ENCODE peak calls at places on chromosomes 2 and 18, in seven cellular contexts. N is neuronal stem cell; R is CD4-positive, alpha-beta T cell; L is CD8-positive, alpha-beta T cell; G is neural progenitor cell; P is left ventricle myocardium inferior; K is GM23248. I is an unnamed sample.

GRCh38 chr2:207711750-207712487 is 479 bp downstream of the CCNYL1 start:
- DNase-seq in P (peak; percentile 55), L (peak; percentile 54), R (peak; percentile 36), G (no peak), K (peak; percentile 73), N (peak; percentile 30), I (no peak)

GRCh38 chr2:156430978-156431358 is 5.2 kb upstream of the GPD2 start:
- DNase-seq in P (no peak), G (no peak), L (no peak), K (peak; percentile 72), R (no peak), N (no peak), I (no peak)

GRCh38 chr2:152445791-152446201 is 110.8 kb downstream of the FMNL2 start:
- DNase-seq in R (no peak), G (no peak), K (peak; percentile 94), P (no peak), N (no peak), L (no peak), I (no peak)

GRCh38 chr2:108449410-108450200 is 599 bp downstream of the GCC2 start:
- DNase-seq in L (peak; percentile 46), K (peak; percentile 63), N (no peak), P (no peak), G (no peak), R (peak; percentile 23), I (no peak)

GRCh38 chr18:8685141-8685913 is 20.0 kb upstream of the MTCL1 start:
- DNase-seq in G (peak; percentile 37), L (no peak), K (peak; percentile 86), P (no peak), N (no peak), R (no peak), I (no peak)

GRCh38 chr2:69742170-69742952 is 427 bp downstream of the ANXA4 start:
- DNase-seq in R (no peak), N (peak; percentile 11), K (peak; percentile 61), P (peak; percentile 16), G (no peak), L (no peak), I (no peak)

GRCh38 chr2:237904806-237905599 is 45.6 kb downstream of the RAMP1 start:
- DNase-seq in L (no peak), N (no peak), P (peak; percentile 67), R (no peak), G (no peak), K (peak; percentile 88), I (no peak)

GRCh38 chr2:6434396-6434795 is 431.3 kb downstream of the CMPK2 start:
- DNase-seq in L (no peak), K (peak; percentile 1), P (no peak), R (no peak), G (no peak), N (no peak), I (no peak)

GRCh38 chr18:36580266-36580665 is 248.5 kb downstream of the TPGS2 start:
- DNase-seq in N (no peak), K (peak; percentile 78), L (no peak), P (peak; percentile 26), G (no peak), R (no peak), I (no peak)

GRCh38 chr2:171712051-171712450 is 24.8 kb downstream of the DYNC1I2 start:
- DNase-seq in R (no peak), P (no peak), K (peak; percentile 89), L (no peak), G (no peak), N (no peak), I (no peak)

GRCh38 chr2:74461187-74462053 is 3.2 kb downstream of the WBP1 start:
- DNase-seq in G (no peak), P (no peak), N (no peak), L (no peak), K (no peak), R (no peak), I (no peak)

DNA sequence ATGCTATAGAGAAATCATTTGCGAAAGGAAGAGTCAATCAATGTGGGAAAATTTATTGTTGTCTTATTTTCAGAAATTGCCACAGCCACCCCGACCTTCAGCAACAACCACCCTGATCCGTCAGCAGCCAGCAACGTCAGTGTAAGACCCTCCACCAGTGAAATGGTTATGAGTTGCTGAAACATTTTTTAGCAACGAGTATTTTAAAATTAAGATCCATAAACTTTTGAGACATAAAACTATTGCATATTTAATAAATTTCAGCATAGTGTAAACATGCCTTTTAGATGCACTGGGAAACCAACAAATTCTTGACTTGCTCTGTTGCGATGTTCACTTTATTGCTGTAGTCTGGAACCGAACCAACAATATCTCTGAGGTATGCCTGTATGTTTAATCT is 887.9 kb downstream of the DCDC2C start:
- DNase-seq in N (no peak), R (no peak), G (no peak), L (no peak), K (no peak), P (no peak), I (no peak)
- H3K9me3 ChIP-seq in N (no peaks in the 10 kb centered on the region), R (peaks cover 11% of the 10 kb centered on the region), G (no peaks in the 10 kb centered on the region), L (no peaks in the 10 kb centered on the region), K (peaks cover 3% of the 10 kb centered on the region), P (no peaks in the 10 kb centered on the region), I (peaks cover 2% of the 10 kb centered on the region)

DNA sequence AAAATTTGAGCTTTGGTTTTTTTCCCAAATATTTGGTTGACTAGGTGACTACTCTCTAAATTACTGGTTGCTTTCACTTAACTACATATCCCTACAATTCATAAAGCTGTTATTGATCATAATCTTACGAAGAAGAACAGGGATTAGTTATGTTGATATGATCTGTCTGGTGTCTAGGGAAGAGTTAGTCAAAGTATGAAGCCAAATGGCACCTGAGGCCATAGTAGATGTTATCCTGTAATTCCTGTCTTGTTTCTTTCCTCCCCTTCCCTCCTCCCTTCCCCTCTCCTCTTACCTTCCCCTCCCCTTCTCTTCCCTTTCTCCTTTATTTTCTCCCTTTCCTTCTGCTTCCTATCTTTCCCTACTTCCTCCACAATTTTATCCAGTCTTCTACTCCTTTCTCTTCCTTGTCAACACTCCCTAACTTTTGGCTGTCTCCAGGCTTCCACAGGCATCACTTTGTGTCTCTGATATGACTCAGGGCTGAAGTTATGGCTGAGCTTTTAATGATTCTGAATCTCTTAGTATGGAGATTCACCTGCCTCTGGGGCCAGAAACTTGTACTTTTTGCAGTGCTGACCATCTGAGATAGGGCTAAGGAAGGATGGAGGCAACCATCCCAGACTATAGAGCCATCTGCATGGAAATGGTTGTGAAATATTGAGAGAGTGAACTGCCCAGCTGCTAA is 149.9 kb upstream of the TCF4 start:
- DNase-seq in R (no peak), G (no peak), K (no peak), L (no peak), N (no peak), P (no peak), I (no peak)
- H3K9me3 ChIP-seq in R (no peaks in the 10 kb centered on the region), G (no peaks in the 10 kb centered on the region), K (no peaks in the 10 kb centered on the region), L (no peaks in the 10 kb centered on the region), N (no peaks in the 10 kb centered on the region), P (no peaks in the 10 kb centered on the region), I (no peaks in the 10 kb centered on the region)

DNA sequence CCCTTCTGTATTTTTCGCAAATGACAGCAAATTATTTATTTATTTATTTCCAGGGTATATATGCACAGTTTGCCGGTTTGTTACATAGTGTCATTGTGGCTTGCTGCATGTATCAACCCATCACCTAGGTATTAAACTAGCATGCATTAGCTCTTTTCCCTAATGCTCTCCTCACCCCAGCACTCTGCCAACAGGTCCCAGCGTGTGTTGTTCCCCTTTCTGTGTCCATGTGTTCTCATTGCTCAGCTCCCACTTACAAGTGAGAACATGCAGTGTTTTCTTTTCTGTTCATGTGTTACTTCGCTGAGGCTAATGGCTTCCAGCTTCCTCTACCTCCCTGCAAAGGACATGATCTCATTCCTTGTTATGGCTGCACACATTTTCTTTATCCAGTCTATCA is 592.3 kb downstream of the TRIB2 start:
- DNase-seq in K (no peak), N (no peak), G (no peak), L (no peak), R (no peak), P (no peak), I (no peak)
- H3K9me3 ChIP-seq in K (no peaks in the 10 kb centered on the region), N (no peaks in the 10 kb centered on the region), G (peaks cover 11% of the 10 kb centered on the region), L (no peaks in the 10 kb centered on the region), R (no peaks in the 10 kb centered on the region), P (peaks cover 23% of the 10 kb centered on the region), I (no peaks in the 10 kb centered on the region)

GRCh38 chr18:4888251-4888650 is 308.8 kb downstream of the AKAIN1 start:
- DNase-seq in L (no peak), P (no peak), N (no peak), K (no peak), G (no peak), R (no peak), I (no peak)
- H3K9me3 ChIP-seq in L (no peaks in the 10 kb centered on the region), P (peaks cover 40% of the 10 kb centered on the region), N (no peaks in the 10 kb centered on the region), K (no peaks in the 10 kb centered on the region), G (peaks cover 9% of the 10 kb centered on the region), R (no peaks in the 10 kb centered on the region), I (no peaks in the 10 kb centered on the region)

DNA sequence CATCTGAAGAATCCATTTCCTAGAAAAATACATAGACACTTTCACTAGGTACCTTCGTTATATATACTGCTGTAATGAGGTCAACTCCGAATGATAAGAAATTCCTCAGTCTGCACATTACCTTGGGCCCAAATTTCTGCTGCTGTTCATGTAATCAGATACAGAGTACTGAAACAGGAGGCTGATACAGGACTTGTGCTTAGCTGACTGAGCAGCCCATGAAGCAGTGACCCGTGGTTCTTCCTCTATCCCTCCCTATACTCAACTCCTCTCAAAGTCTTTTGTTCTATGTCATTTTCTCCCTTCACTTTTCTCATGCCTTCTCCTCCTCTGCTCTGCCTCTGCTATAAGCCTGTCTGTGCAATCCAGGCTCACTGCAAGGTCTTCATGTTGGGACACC is 57.5 kb upstream of the ST8SIA5 start:
- DNase-seq in G (peak; percentile 25), K (no peak), L (no peak), P (no peak), N (no peak), R (no peak), I (no peak)
- H3K9me3 ChIP-seq in G (no peaks in the 10 kb centered on the region), K (no peaks in the 10 kb centered on the region), L (no peaks in the 10 kb centered on the region), P (no peaks in the 10 kb centered on the region), N (no peaks in the 10 kb centered on the region), R (no peaks in the 10 kb centered on the region), I (peaks cover 2% of the 10 kb centered on the region)